ENCODE peak calls at places on chromosomes 11 and 22, in nine cellular contexts. Z is KBM-7; C is right atrium auricular region; P is colonic mucosa; T is amniotic stem cell; Q is EL; L is T-helper 9 cell; S is activated CD8-positive, alpha-beta memory T cell treated with anti-CD3 and anti-CD28 coated beads, Interleukin-2, amount 50 U/mL, for 48 hours; W is NCI-H524. J is an unnamed sample.
A peak's percentile ranks its signal among the peaks of the same experiment; 100 is the strongest.

GRCh38 chr11:2698386-2699184 is 1.2 kb downstream of the KCNQ1OT1 start:
- DNase-seq in Z (no peak), C (no peak), P (no peak), T (no peak), Q (peak; percentile 14), L (no peak), S (no peak), W (no peak), J (no peak)

GRCh38 chr11:34448223-34448994 is 9.7 kb downstream of the CAT start:
- DNase-seq in Z (no peak), C (no peak), P (no peak), T (no peak), Q (no peak), L (no peak), S (no peak), W (no peak), J (no peak)

GRCh38 chr11:16800382-16800781 is 61.9 kb downstream of the C11orf58 start:
- DNase-seq in Z (no peak), C (no peak), P (no peak), T (no peak), Q (no peak), L (no peak), S (no peak), W (no peak), J (peak; percentile 10)

GRCh38 chr22:45157907-45158306 is 5.8 kb upstream of the NUP50 start:
- DNase-seq in Z (no peak), C (no peak), P (no peak), T (no peak), Q (no peak), L (no peak), S (no peak), W (no peak), J (no peak)

GRCh38 chr11:82854242-82854641 is 46.0 kb downstream of the PRCP start:
- DNase-seq in Z (no peak), C (no peak), P (no peak), T (no peak), Q (peak; percentile 27), L (no peak), S (no peak), W (no peak), J (no peak)

GRCh38 chr11:47130541-47130940 is 46.1 kb downstream of the ARFGAP2 start:
- DNase-seq in Z (no peak), C (no peak), P (no peak), T (no peak), Q (no peak), L (no peak), S (no peak), W (no peak), J (no peak)

GRCh38 chr22:26428515-26429457 is at the start of gene ASPHD2:
- DNase-seq in Z (peak; percentile 80), C (no peak), P (peak; percentile 69), T (peak; percentile 49), Q (peak; percentile 71), L (peak; percentile 75), S (peak; percentile 87), W (peak; percentile 67), J (peak; percentile 30)

GRCh38 chr11:64864473-64865285 is 13.7 kb downstream of the EHD1 start:
- DNase-seq in Z (no peak), C (peak; percentile 86), P (no peak), T (peak; percentile 63), Q (peak; percentile 97), L (no peak), S (peak; percentile 87), W (no peak), J (no peak)

GRCh38 chr11:66457826-66458225 is 8.9 kb upstream of the PELI3 start:
- DNase-seq in Z (peak; percentile 73), C (no peak), P (no peak), T (no peak), Q (no peak), L (no peak), S (no peak), W (no peak), J (no peak)

GRCh38 chr11:44680982-44681597 is 45.7 kb upstream of the TSPAN18 start:
- DNase-seq in Z (no peak), C (no peak), P (no peak), T (no peak), Q (peak; percentile 62), L (peak; percentile 14), S (no peak), W (no peak), J (no peak)

GRCh38 chr11:113282898-113283297 is 31.5 kb upstream of the TTC12 start:
- DNase-seq in Z (no peak), C (no peak), P (no peak), T (no peak), Q (no peak), L (no peak), S (no peak), W (no peak), J (no peak)

GRCh38 chr11:34680206-34680605 is 59.3 kb downstream of the EHF start:
- DNase-seq in Z (no peak), C (no peak), P (no peak), T (no peak), Q (peak; percentile 8), L (no peak), S (no peak), W (no peak), J (no peak)

GRCh38 chr22:39678862-39679490 is 108.4 kb downstream of the CACNA1I start:
- DNase-seq in Z (no peak), C (no peak), P (no peak), T (no peak), Q (no peak), L (no peak), S (no peak), W (no peak), J (no peak)

GRCh38 chr11:65589444-65590239 is 6.0 kb downstream of the KCNK7 start:
- DNase-seq in Z (no peak), C (no peak), P (no peak), T (no peak), Q (no peak), L (no peak), S (peak; percentile 71), W (no peak), J (no peak)